ENCODE peak calls at places on chromosomes 4 and X, in ten cellular contexts. Z is effector memory CD4-positive, alpha-beta T cell; G is MM.1S; M is GM23338; F is HCT116; S is A673; R is GM23248; Y is stomach; O is psoas muscle; L is A549. W is an unnamed sample. For H3K4me1, the result is how much of the 10 kb centered on the place peaks cover.

GRCh38 chrX:20362268-20363002 is 95.7 kb upstream of the RPS6KA3 start:
- DNase-seq in L (peak), G (no peak), F (no peak), R (peak), S (no peak), Y (no peak), Z (no peak), O (no peak), M (no peak), W (no peak)

GRCh38 chrX:21838937-21839333 is 482 bp upstream of the MBTPS2 start:
- DNase-seq in F (no peak), O (no peak), M (no peak), L (peak), G (peak), R (peak), Z (no peak), S (peak), Y (no peak), W (no peak)

GRCh38 chr4:3630136-3630933 is 98.1 kb upstream of the LRPAP1 start:
- DNase-seq in G (no peak), L (no peak), Y (no peak), Z (no peak), O (no peak), F (no peak), M (no peak), R (no peak), S (no peak), W (peak)

GRCh38 chr4:88949605-88950004 is 107.4 kb downstream of the FAM13A start:
- DNase-seq in Y (no peak), Z (no peak), M (no peak), L (no peak), S (no peak), G (no peak), R (no peak), O (no peak), F (no peak), W (no peak)

GRCh38 chr4:94411296-94411695 is 40.4 kb upstream of the PDLIM5 start:
- DNase-seq in R (peak), M (no peak), Y (no peak), Z (no peak), S (peak), O (no peak), F (no peak), L (no peak), G (no peak), W (no peak)

GRCh38 chr4:183823394-183823793 is 81.7 kb upstream of the STOX2 start:
- DNase-seq in O (peak), L (peak), F (no peak), S (no peak), M (no peak), Y (no peak), Z (no peak), R (peak), G (no peak), W (no peak)

GRCh38 chrX:1205681-1206611 is 6.5 kb downstream of the CRLF2 start:
- DNase-seq in L (peak), Y (no peak), O (no peak), R (peak), F (peak), Z (no peak), S (peak), M (peak), G (peak), W (no peak)

GRCh38 chrX:154050113-154050495 is 30.4 kb upstream of the IRAK1 start:
- DNase-seq in G (no peak), R (peak), S (no peak), Y (no peak), L (no peak), Z (no peak), F (no peak), O (no peak), M (no peak), W (no peak)

GRCh38 chrX:77788050-77788449 is 2.0 kb upstream of the ATRX start:
- DNase-seq in L (peak), Y (no peak), Z (no peak), G (no peak), M (peak), S (peak), R (no peak), F (peak), O (no peak), W (no peak)

GRCh38 chr4:5069916-5070315 is 18.6 kb downstream of the STK32B start:
- DNase-seq in Z (no peak), G (no peak), S (no peak), O (no peak), R (no peak), M (no peak), L (no peak), Y (no peak), F (no peak), W (no peak)

GRCh38 chr4:7781361-7781760 is 158.3 kb downstream of the AFAP1 start:
- DNase-seq in L (no peak), S (peak), M (no peak), R (peak), O (no peak), Y (no peak), Z (no peak), G (no peak), F (no peak), W (peak)

GRCh38 chrX:103464774-103465117 is 54.5 kb downstream of the RAB40A start:
- DNase-seq in R (peak), S (peak), F (peak), L (peak), Y (peak), M (peak), G (peak), O (peak), Z (peak), W (peak)

GRCh38 chrX:30831082-30831481 is 58.0 kb downstream of the TAB3 start:
- DNase-seq in G (peak), F (no peak), R (no peak), Z (no peak), Y (no peak), M (peak), O (no peak), L (no peak), S (no peak), W (no peak)

GRCh38 chrX:100076031-100076430 is 334.0 kb downstream of the PCDH19 start:
- DNase-seq in S (no peak), Z (no peak), R (no peak), O (no peak), M (peak), F (no peak), Y (no peak), G (no peak), L (no peak), W (no peak)

GRCh38 chr4:101022151-101023024 is 324.9 kb downstream of the PPP3CA start:
- DNase-seq in R (peak), F (no peak), G (no peak), L (no peak), O (no peak), M (no peak), S (no peak), Y (no peak), Z (no peak), W (no peak)

GRCh38 chrX:1392376-1393130 is 640 bp upstream of the SLC25A6 start:
- DNase-seq in F (no peak), S (peak), G (peak), L (peak), Z (no peak), M (peak), R (peak), O (no peak), Y (peak), W (no peak)

GRCh38 chr4:6548201-6548881 is 26.6 kb upstream of the MAN2B2 start:
- DNase-seq in Y (no peak), G (no peak), R (peak), F (peak), M (peak), S (peak), O (no peak), L (peak), Z (no peak), W (no peak)

GRCh38 chr4:153792007-153792892 is 3.4 kb upstream of the SFRP2 start:
- DNase-seq in Y (no peak), S (peak), L (peak), O (peak), M (peak), Z (no peak), F (no peak), G (no peak), R (peak), W (peak)

GRCh38 chr4:141417387-141417786 is 196.7 kb downstream of the ZNF330 start:
- DNase-seq in Y (no peak), L (no peak), S (no peak), M (no peak), R (peak), F (no peak), Z (no peak), O (no peak), G (no peak), W (no peak)

GRCh38 chrX:78517124-78517523 is 142.0 kb downstream of the RTL3 start:
- DNase-seq in S (no peak), O (no peak), Z (peak), G (peak), L (no peak), F (no peak), R (no peak), M (no peak), Y (no peak), W (no peak)

GRCh38 chr4:147801820-147802219 is 69.9 kb downstream of the ARHGAP10 start:
- DNase-seq in S (no peak), G (no peak), R (no peak), L (no peak), Y (no peak), F (no peak), O (no peak), Z (no peak), M (no peak), W (no peak)

GRCh38 chr4:174534461-174534860 is 12.2 kb upstream of the HPGD start:
- DNase-seq in L (no peak), Z (no peak), M (no peak), F (no peak), G (no peak), R (no peak), O (no peak), Y (no peak), S (no peak), W (no peak)

GRCh38 chr4:174537634-174538033 is 15.3 kb upstream of the HPGD start:
- DNase-seq in R (no peak), F (no peak), Y (no peak), S (no peak), M (no peak), O (no peak), Z (no peak), L (no peak), G (no peak), W (no peak)

GRCh38 chr4:174528226-174528625 is 5.9 kb upstream of the HPGD start:
- DNase-seq in Y (no peak), O (no peak), L (no peak), M (no peak), G (no peak), R (no peak), F (no peak), S (peak), Z (no peak), W (no peak)

GRCh38 chr4:174531486-174531885 is 9.2 kb upstream of the HPGD start:
- DNase-seq in Y (no peak), G (no peak), Z (no peak), M (no peak), F (no peak), S (no peak), O (no peak), R (no peak), L (no peak), W (no peak)

GRCh38 chr4:174532479-174532878 is 10.2 kb upstream of the HPGD start:
- DNase-seq in O (no peak), S (no peak), G (no peak), Y (no peak), R (no peak), M (no peak), Z (no peak), L (no peak), F (no peak), W (no peak)
- H3K27ac ChIP-seq in O (no peak), S (no peak), G (no peak), Y (no peak), R (no peak), M (no peak), Z (no peak), L (no peak), F (no peak), W (no peak)

GRCh38 chrX:107712231-107713204 is 63.1 kb downstream of the TSC22D3 start:
- DNase-seq in O (peak), Y (no peak), S (no peak), R (peak), L (no peak), M (no peak), Z (peak), F (no peak), G (no peak), W (no peak)
- H3K4me3 ChIP-seq in O (peak), Y (peak), S (no peak), R (no peak), L (no peak), M (no peak), Z (no peak), F (no peak), G (no peak), W (no peak)

GRCh38 chr4:76363556-76364290 is 57.2 kb downstream of the STBD1 start:
- DNase-seq in O (no peak), S (no peak), F (no peak), M (no peak), Y (no peak), Z (no peak), G (no peak), R (peak), L (no peak), W (no peak)
- H3K4me1 ChIP-seq in O (under half), S (under half), F (under half), M (under half), Y (under half), Z (under half), G (under half), R (under half), L (under half), W (under half)

GRCh38 chrX:152245231-152245630 is 106.9 kb upstream of the MAGEA10 start:
- DNase-seq in Y (no peak), O (no peak), G (no peak), M (no peak), L (no peak), R (peak), Z (no peak), F (no peak), S (no peak), W (no peak)
- H3K27ac ChIP-seq in Y (no peak), O (no peak), G (no peak), M (no peak), L (no peak), R (no peak), Z (no peak), F (no peak), S (no peak), W (no peak)

GRCh38 chr4:20356565-20356964 is 104.9 kb downstream of the SLIT2 start:
- DNase-seq in Y (no peak), R (no peak), O (no peak), F (no peak), S (no peak), L (no peak), G (no peak), Z (no peak), M (no peak), W (no peak)
- H3K4me3 ChIP-seq in Y (no peak), R (no peak), O (no peak), F (no peak), S (no peak), L (no peak), G (no peak), Z (no peak), M (no peak), W (no peak)

GRCh38 chrX:40099046-40099968 is 1.5 kb upstream of the BCOR start:
- DNase-seq in L (no peak), Z (peak), R (peak), G (peak), O (peak), F (no peak), S (no peak), M (peak), Y (no peak), W (peak)

GRCh38 chrX:40100537-40101429 is 3.0 kb upstream of the BCOR start:
- DNase-seq in Y (no peak), R (no peak), F (no peak), O (no peak), M (no peak), L (no peak), Z (no peak), G (no peak), S (no peak), W (no peak)

GRCh38 chrX:40100141-40100536 is 2.4 kb upstream of the BCOR start:
- DNase-seq in Z (no peak), G (peak), R (no peak), F (no peak), O (no peak), Y (peak), L (no peak), M (no peak), S (no peak), W (no peak)

GRCh38 chrX:40102393-40103381 is 4.9 kb upstream of the BCOR start:
- DNase-seq in L (no peak), R (no peak), O (no peak), M (no peak), Z (no peak), G (no peak), F (no peak), S (no peak), Y (no peak), W (no peak)

GRCh38 chrX:40101430-40101802 is 3.7 kb upstream of the BCOR start:
- DNase-seq in Y (no peak), S (no peak), M (no peak), L (no peak), R (no peak), G (no peak), O (no peak), F (no peak), Z (no peak), W (no peak)
- H3K4me1 ChIP-seq in Y (under half), S (under half), M (under half), L (under half), R (under half), G (under half), O (under half), F (under half), Z (under half), W (under half)

W was measured in aorta.